ENCODE peak calls at places on chromosomes 4 and X, in four cellular contexts. H is IMR-90, I is mesendoderm, V is neuronal stem cell. Q is an unnamed sample.
A peak's percentile ranks its signal among the peaks of the same experiment; 100 is the strongest.

GRCh38 chrX:107849747-107850478 is 24.2 kb downstream of the MID2 start:
- DNase-seq in H (no peak), I (peak; percentile 48), V (no peak), Q (peak; percentile 54)

GRCh38 chrX:35826503-35826902 is 28.4 kb downstream of the MAGEB16 start:
- DNase-seq in H (no peak), I (peak; percentile 33), V (peak; percentile 32), Q (no peak)

GRCh38 chr4:149997881-149998421 is 80.3 kb upstream of the DCLK2 start:
- DNase-seq in H (peak; percentile 60), I (peak; percentile 37), V (no peak), Q (no peak)

GRCh38 chrX:44178271-44178670 is 165.2 kb downstream of the EFHC2 start:
- DNase-seq in H (no peak), I (no peak), V (no peak), Q (no peak)

GRCh38 chr4:3771932-3772495 is 5.8 kb downstream of the ADRA2C start:
- DNase-seq in H (no peak), I (no peak), V (no peak), Q (no peak)

GRCh38 chrX:71515039-71515398 is 17.9 kb upstream of the OGT start:
- DNase-seq in H (no peak), I (no peak), V (no peak), Q (no peak)

GRCh38 chr4:169253904-169254303 is 16.9 kb downstream of the SH3RF1 start:
- DNase-seq in H (peak; percentile 94), I (no peak), V (no peak), Q (no peak)

GRCh38 chr4:52715255-52715897 is 35.8 kb downstream of the ERVMER34-1 start:
- DNase-seq in H (no peak), I (no peak), V (no peak), Q (no peak)

GRCh38 chrX:23732704-23733103 is 10.4 kb downstream of the ACOT9 start:
- DNase-seq in H (no peak), I (no peak), V (no peak), Q (no peak)

GRCh38 chr4:33071552-33071951 is 2351.4 kb downstream of the PCDH7 start:
- DNase-seq in H (peak; percentile 1), I (no peak), V (no peak), Q (no peak)

GRCh38 chr4:184536070-184536880 is 61.9 kb upstream of the IRF2 start:
- DNase-seq in H (no peak), I (peak; percentile 41), V (no peak), Q (no peak)

DNA sequence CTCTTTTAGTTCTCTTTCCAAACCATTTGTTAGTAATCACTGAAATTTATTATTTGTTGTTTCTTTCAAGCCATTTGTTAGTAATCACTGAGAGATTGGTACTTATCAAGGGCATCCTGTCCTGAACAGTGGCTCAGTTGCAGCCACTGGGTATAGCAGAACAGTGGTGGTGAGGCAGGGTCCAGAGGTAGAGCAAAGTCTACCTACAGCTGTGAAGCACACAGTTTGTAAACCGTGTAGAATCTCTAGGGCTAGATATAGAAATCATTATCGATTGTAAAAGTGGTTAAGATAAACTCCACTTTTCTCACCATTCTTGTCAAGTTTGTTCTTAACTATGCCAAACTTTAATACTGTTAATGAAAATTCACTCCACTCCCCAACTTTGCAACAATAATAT is 4.1 kb downstream of the JADE3 start:
- DNase-seq in H (no peak), I (no peak), V (no peak), Q (no peak)
- H3K4ac ChIP-seq in H (no peak overlapping the region), I (no peak overlapping the region), V (no peak overlapping the region), Q (no peak overlapping the region)

GRCh38 chr4:155602351-155603140 is 64.1 kb upstream of the GUCY1A1 start:
- DNase-seq in H (no peak), I (peak; percentile 33), V (no peak), Q (no peak)
- H3K4ac ChIP-seq in H (peak overlapping the region; percentile 43), I (no peak overlapping the region), V (no peak overlapping the region), Q (no peak overlapping the region)

GRCh38 chrX:1453390-1453783 is 678 bp upstream of the ASMTL start:
- DNase-seq in H (no peak), I (no peak), V (no peak), Q (no peak)
- H3K4ac ChIP-seq in H (no peak overlapping the region), I (no peak overlapping the region), V (no peak overlapping the region), Q (no peak overlapping the region)

GRCh38 chr4:1248262-1249147 is at the start of gene CTBP1:
- DNase-seq in H (peak; percentile 83), I (peak; percentile 82), V (peak; percentile 88), Q (peak; percentile 69)
- H3K4ac ChIP-seq in H (peak within 1 kb of the TSS; percentile 98), I (peak within 1 kb of the TSS; percentile 97), V (peak within 1 kb of the TSS; percentile 38), Q (no peak within 1 kb of the TSS)

GRCh38 chr4:7922466-7922865 is 17.2 kb downstream of the AFAP1 start:
- DNase-seq in H (no peak), I (no peak), V (no peak), Q (no peak)
- H3K4ac ChIP-seq in H (no peak overlapping the region), I (no peak overlapping the region), V (no peak overlapping the region), Q (no peak overlapping the region)

GRCh38 chrX:149504915-149505651 is at the start of gene IDS:
- DNase-seq in H (peak; percentile 83), I (peak; percentile 95), V (peak; percentile 62), Q (peak; percentile 90)
- H3K4ac ChIP-seq in H (peak within 1 kb of the TSS; percentile 85), I (no peak within 1 kb of the TSS), V (no peak within 1 kb of the TSS), Q (no peak within 1 kb of the TSS)

GRCh38 chr4:10098770-10099139 is 17.8 kb downstream of the WDR1 start:
- DNase-seq in H (peak; percentile 80), I (no peak), V (no peak), Q (no peak)
- H3K4ac ChIP-seq in H (peak overlapping the region; percentile 42), I (no peak overlapping the region), V (no peak overlapping the region), Q (no peak overlapping the region)

Q was measured in H9.